ENCODE peak calls at places on chromosomes 5 and 9, in four cellular contexts. C, I, M and K are unnamed samples.

GRCh38 chr5:140362875-140363630 is 3.1 kb downstream of the SLC4A9 start:
- DNase-seq in C (peak; percentile 46), I (peak; percentile 88), M (no peak), K (peak; percentile 63)

GRCh38 chr5:138925090-138925635 is 50.0 kb upstream of the LRRTM2 start:
- DNase-seq in C (no peak), I (no peak), M (no peak), K (no peak)

GRCh38 chr5:57102189-57102904 is 71.5 kb upstream of the GPBP1 start:
- DNase-seq in C (no peak), I (no peak), M (no peak), K (no peak)

GRCh38 chr9:78132688-78133033 is 101.0 kb upstream of the GNAQ start:
- DNase-seq in C (no peak), I (no peak), M (no peak), K (no peak)

GRCh38 chr9:122254761-122255160 is 9.9 kb downstream of the RBM18 start:
- DNase-seq in C (no peak), I (no peak), M (no peak), K (no peak)

GRCh38 chr5:28850320-28850921 is 1812.0 kb upstream of the CDH9 start:
- DNase-seq in C (no peak), I (no peak), M (no peak), K (no peak)

GRCh38 chr9:28801144-28801799 is 1228.0 kb upstream of the C9orf72 start:
- DNase-seq in C (no peak), I (no peak), M (no peak), K (peak; percentile 7)

GRCh38 chr5:97162045-97162444 is 19.6 kb upstream of the LIX1 start:
- DNase-seq in C (peak; percentile 84), I (peak; percentile 81), M (no peak), K (peak; percentile 86)

GRCh38 chr9:979983-980382 is 3.5 kb downstream of the DMRT3 start:
- DNase-seq in C (no peak), I (no peak), M (no peak), K (no peak)

GRCh38 chr9:93256878-93257807 is 73.2 kb downstream of the WNK2 start:
- DNase-seq in C (no peak), I (no peak), M (no peak), K (no peak)

GRCh38 chr5:106964102-106964501 is 706.6 kb downstream of the EFNA5 start:
- DNase-seq in C (no peak), I (no peak), M (no peak), K (no peak)

GRCh38 chr5:82376833-82377232 is 98.7 kb upstream of the RPS23 start:
- DNase-seq in C (no peak), I (no peak), M (no peak), K (no peak)

GRCh38 chr5:140557965-140558364 is 692 bp upstream of the SRA1 start:
- DNase-seq in C (no peak), I (no peak), M (no peak), K (no peak)

GRCh38 chr9:74025402-74025894 is 471.7 kb upstream of the RORB start:
- DNase-seq in C (no peak), I (no peak), M (no peak), K (peak; percentile 13)

GRCh38 chr5:150577378-150577777 is 63.1 kb upstream of the SYNPO start:
- DNase-seq in C (no peak), I (no peak), M (no peak), K (no peak)

GRCh38 chr5:122141751-122142150 is 12.4 kb downstream of the ZNF474 start:
- DNase-seq in C (peak; percentile 61), I (no peak), M (no peak), K (no peak)

GRCh38 chr5:169149317-169149716 is 151.6 kb downstream of the SLIT3 start:
- DNase-seq in C (no peak), I (peak; percentile 67), M (no peak), K (no peak)

GRCh38 chr5:151150484-151151262 is 6.9 kb downstream of the ANXA6 start:
- DNase-seq in C (peak; percentile 47), I (peak; percentile 33), M (no peak), K (no peak)

GRCh38 chr5:136374638-136375037 is 9.3 kb upstream of the TRPC7 start:
- DNase-seq in C (no peak), I (no peak), M (no peak), K (no peak)

GRCh38 chr5:65481635-65482271 is at the start of gene ADAMTS6:
- DNase-seq in C (peak; percentile 99), I (peak; percentile 86), M (peak; percentile 45), K (peak; percentile 95)

GRCh38 chr5:113514263-113514590 is 733 bp downstream of the YTHDC2 start:
- DNase-seq in C (no peak), I (no peak), M (no peak), K (no peak)

GRCh38 chr5:31232273-31232888 is 38.9 kb downstream of the CDH6 start:
- DNase-seq in C (peak; percentile 74), I (peak; percentile 79), M (no peak), K (peak; percentile 42)

GRCh38 chr5:14659821-14660607 is 4.5 kb upstream of the OTULIN start:
- DNase-seq in C (peak; percentile 89), I (no peak), M (no peak), K (no peak)

GRCh38 chr9:85117831-85118230 is 448.3 kb downstream of the NTRK2 start:
- DNase-seq in C (no peak), I (no peak), M (no peak), K (no peak)

GRCh38 chr9:69885931-69886330 is 65.3 kb downstream of the CFAP95 start:
- DNase-seq in C (no peak), I (no peak), M (no peak), K (no peak)

GRCh38 chr5:141861194-141861593 is 17.0 kb downstream of the PCDH1 start:
- DNase-seq in C (no peak), I (no peak), M (no peak), K (no peak)
- H3K27me3 ChIP-seq in C (peaks cover 45% of the 10 kb centered on the region), I (no peaks in the 10 kb centered on the region), M (no peaks in the 10 kb centered on the region), K (peaks cover 8% of the 10 kb centered on the region)

DNA sequence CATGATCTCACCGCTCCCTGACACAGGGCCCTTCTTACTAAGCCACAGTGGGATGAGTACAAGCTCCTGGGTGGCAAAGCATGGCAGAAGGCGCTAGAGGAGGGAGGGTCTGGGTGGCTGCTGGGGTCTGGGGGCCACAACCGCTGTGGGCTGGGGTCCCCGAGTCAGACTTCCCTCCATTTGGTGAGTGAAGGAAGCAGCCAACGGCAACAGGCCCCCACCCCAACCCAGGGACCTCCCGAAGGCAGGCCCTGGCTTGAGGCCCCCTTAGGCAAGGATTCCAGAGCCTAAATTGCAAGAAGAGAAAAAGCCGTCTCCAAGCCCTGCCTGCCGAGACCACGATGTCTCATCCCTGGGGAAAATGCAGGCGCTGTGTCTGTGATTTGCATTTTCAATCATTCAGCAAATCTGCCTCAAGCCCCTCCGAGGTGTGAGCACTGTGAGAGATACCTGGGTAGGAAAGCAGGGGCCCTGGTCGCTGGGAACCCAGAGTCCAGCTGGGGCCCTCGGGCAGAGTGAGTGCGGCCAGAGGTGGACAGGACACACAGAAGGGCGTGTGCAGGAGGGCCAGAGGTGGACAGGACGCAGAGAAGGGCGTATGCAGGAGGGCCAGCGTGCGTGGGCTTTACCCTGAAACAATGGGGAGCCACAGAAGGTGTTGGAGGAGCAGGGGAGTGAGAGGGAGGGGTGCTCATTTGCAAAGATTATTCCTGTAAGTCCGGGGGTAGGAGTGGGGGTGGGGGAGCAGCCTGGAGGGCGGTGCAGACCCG is 135.7 kb downstream of the OLFM1 start:
- DNase-seq in C (no peak), I (no peak), M (no peak), K (no peak)
- H3K9me3 ChIP-seq in C (peaks cover 70% of the 10 kb centered on the region), I (no peaks in the 10 kb centered on the region), M (no peaks in the 10 kb centered on the region), K (peaks cover 6% of the 10 kb centered on the region)

DNA sequence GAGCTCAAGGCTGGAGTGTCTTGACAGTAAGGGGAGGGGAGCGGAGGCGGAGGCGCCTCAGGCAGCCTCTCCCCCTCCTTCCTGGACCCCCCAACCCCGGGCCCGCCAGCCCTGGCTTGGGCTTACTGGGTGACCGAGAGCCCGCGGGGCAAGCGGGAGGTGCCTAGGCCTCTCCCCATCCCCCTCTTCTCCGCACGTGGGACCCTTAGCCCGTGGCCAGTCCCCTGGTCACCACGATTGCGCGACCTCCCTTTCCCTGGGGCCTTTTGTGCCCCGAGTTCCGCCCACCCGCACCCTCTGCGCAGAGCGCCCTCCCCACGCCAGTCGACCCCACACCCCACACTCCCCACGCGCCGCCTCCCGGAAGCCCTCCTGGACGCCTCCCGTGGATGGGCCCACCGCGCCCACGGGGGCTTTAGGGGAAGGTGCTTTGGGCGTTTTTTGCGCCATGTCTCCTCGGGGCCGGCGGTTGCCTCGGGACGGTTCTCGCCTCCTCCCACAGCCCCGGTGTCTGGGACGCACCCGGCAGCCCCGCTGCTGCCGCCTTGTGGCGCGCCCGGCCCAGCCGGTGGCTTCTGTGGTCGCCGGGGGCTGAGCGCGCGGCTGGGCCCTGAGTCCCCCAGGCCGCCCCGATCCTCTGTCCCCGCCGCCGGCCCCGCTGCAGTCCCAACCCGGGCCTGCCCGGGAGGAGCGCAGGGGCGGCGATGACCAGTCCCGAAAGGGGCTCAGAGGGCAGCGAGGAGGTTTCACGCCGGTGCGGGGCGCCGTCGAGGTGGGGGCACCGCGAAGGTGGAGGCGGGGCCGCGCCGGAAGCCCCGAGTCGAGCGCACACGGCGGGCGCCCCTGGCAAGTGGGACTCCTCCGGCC is 3.2 kb downstream of the TOR4A start:
- DNase-seq in C (no peak), I (peak; percentile 82), M (no peak), K (peak; percentile 4)
- H3K27me3 ChIP-seq in C (no peaks in the 10 kb centered on the region), I (peaks cover 63% of the 10 kb centered on the region), M (no peaks in the 10 kb centered on the region), K (no peaks in the 10 kb centered on the region)

DNA sequence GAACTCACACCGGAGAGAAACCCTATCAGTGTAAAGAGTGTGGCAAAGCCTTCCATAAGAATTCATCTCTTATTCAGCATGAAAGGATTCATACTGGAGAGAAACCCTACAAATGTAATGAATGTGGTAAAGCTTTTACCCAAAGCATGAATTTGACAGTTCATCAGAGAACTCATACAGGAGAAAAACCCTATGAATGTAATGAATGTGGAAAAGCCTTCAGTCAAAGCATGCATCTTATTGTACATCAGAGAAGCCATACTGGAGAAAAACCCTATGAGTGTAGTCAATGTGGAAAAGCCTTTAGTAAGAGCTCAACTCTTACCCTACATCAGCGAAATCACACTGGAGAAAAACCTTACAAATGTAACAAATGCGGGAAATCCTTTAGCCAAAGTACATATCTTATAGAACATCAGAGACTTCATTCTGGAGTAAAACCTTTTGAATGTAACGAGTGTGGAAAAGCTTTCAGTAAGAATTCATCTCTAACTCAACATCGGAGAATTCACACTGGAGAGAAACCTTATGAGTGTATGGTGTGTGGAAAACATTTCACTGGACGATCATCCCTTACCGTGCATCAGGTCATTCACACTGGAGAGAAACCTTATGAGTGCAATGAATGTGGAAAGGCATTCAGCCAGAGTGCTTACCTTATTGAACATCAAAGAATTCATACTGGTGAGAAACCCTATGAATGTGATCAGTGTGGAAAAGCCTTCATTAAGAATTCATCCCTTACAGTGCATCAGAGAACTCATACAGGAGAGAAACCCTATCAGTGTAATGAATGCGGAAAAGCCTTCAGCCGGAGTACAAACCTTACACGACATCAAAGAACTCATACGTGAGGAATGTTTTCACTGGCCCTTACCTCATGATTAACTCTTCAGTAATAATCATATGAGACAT is 8.9 kb upstream of the ZNF454 start:
- DNase-seq in C (no peak), I (no peak), M (no peak), K (no peak)
- H3K9me3 ChIP-seq in C (peaks cover 64% of the 10 kb centered on the region), I (peaks cover 39% of the 10 kb centered on the region), M (peaks cover 11% of the 10 kb centered on the region), K (peaks cover 27% of the 10 kb centered on the region)